ENCODE peak calls at places on chromosome 9, in eight cellular contexts. Y is endothelial cell; R is CD4-positive, alpha-beta T cell; F is ascending aorta; K is neural progenitor cell; X is epithelial cell of esophagus; S is uterus; J is HL-60. E is an unnamed sample.

GRCh38 chr9:81028504-81028903 is 660.8 kb downstream of the TLE1 start:
- DNase-seq in X (peak; percentile 93), F (no peak), R (no peak), J (no peak), S (no peak), K (no peak), Y (no peak), E (no peak)

GRCh38 chr9:5336683-5337082 is 3.0 kb downstream of the RLN1 start:
- DNase-seq in R (peak; percentile 21), F (no peak), J (no peak), S (no peak), Y (no peak), X (no peak), K (no peak), E (no peak)

GRCh38 chr9:2741441-2742158 is 24.3 kb downstream of the KCNV2 start:
- DNase-seq in Y (no peak), S (no peak), X (peak; percentile 44), F (no peak), R (no peak), K (no peak), J (no peak), E (no peak)

GRCh38 chr9:70120834-70121510 is 77.3 kb downstream of the MAMDC2 start:
- DNase-seq in X (peak; percentile 93), S (peak; percentile 56), J (no peak), K (peak; percentile 12), R (no peak), F (no peak), Y (no peak), E (no peak)

GRCh38 chr9:127537792-127538191 is 74.3 kb upstream of the STXBP1 start:
- DNase-seq in J (no peak), R (no peak), F (no peak), K (peak; percentile 62), X (peak; percentile 49), Y (no peak), S (no peak), E (no peak)

GRCh38 chr9:34492051-34492450 is 30.7 kb downstream of the ENHO start:
- DNase-seq in K (no peak), F (no peak), Y (no peak), R (no peak), S (no peak), J (no peak), X (no peak), E (no peak)

GRCh38 chr9:117377046-117377445 is 37.8 kb downstream of the ASTN2 start:
- DNase-seq in F (no peak), K (peak; percentile 29), X (no peak), S (no peak), R (no peak), Y (no peak), J (no peak), E (no peak)

GRCh38 chr9:92440751-92441046 is 16.4 kb upstream of the OMD start:
- DNase-seq in F (no peak), J (no peak), Y (no peak), R (no peak), K (no peak), X (no peak), S (no peak), E (no peak)

GRCh38 chr9:15834541-15834940 is 281.7 kb downstream of the CCDC171 start:
- DNase-seq in K (no peak), J (no peak), S (no peak), F (no peak), Y (no peak), R (no peak), X (peak; percentile 11), E (no peak)

GRCh38 chr9:94995294-94995693 is 268.8 kb downstream of the AOPEP start:
- DNase-seq in X (no peak), Y (no peak), F (no peak), R (no peak), S (no peak), J (no peak), K (no peak), E (no peak)

GRCh38 chr9:27131731-27132130 is 22.7 kb downstream of the TEK start:
- DNase-seq in X (no peak), R (no peak), S (no peak), J (no peak), K (no peak), F (no peak), Y (no peak), E (no peak)

GRCh38 chr9:3960661-3961144 is 339.2 kb downstream of the GLIS3 start:
- DNase-seq in S (no peak), R (no peak), K (peak; percentile 61), Y (no peak), X (peak; percentile 62), F (no peak), J (no peak), E (no peak)

GRCh38 chr9:122001491-122002201 is 91.5 kb downstream of the TTLL11 start:
- DNase-seq in F (no peak), K (no peak), S (no peak), J (no peak), X (no peak), R (no peak), Y (no peak), E (no peak)

GRCh38 chr9:82132024-82132423 is 143.5 kb downstream of the SPATA31D1 start:
- DNase-seq in K (no peak), Y (no peak), R (no peak), X (no peak), S (no peak), J (no peak), F (no peak), E (no peak)

GRCh38 chr9:137457406-137458193 is 1.5 kb downstream of the NSMF start:
- DNase-seq in F (no peak), X (no peak), S (peak; percentile 17), R (no peak), J (no peak), K (no peak), Y (no peak), E (no peak)

GRCh38 chr9:4771788-4772187 is 21.0 kb upstream of the RCL1 start:
- DNase-seq in S (no peak), Y (no peak), R (no peak), K (no peak), F (no peak), J (no peak), X (no peak), E (no peak)

DNA sequence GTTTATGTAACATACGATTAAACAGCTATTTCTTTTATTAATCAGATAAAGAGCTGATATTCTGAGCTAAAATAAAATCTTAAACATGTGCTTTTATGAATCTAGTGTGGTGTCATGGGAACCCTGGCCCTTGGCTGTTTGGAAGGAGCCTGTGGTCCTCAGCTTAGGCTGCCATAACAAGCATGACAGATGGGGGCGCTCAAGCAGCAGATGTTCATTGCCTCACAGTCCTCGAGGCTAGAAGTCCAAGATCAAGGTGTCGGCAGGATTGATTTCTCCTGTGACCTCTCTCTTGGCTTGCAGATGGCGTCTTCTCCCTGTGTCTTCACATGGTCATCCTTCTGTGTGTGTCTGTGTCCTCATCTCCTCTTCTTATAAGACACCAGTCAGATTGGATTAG is 448.2 kb downstream of the GADD45G start:
- DNase-seq in R (no peak), J (no peak), K (no peak), Y (no peak), F (no peak), X (no peak), S (no peak), E (no peak)
- TF ChIP-seq CTCF in R (no peak), J (peak; percentile 4), K (peak; percentile 47), Y (peak; percentile 21), F (no peak), X (no peak), S (no peak), E (no peak)

DNA sequence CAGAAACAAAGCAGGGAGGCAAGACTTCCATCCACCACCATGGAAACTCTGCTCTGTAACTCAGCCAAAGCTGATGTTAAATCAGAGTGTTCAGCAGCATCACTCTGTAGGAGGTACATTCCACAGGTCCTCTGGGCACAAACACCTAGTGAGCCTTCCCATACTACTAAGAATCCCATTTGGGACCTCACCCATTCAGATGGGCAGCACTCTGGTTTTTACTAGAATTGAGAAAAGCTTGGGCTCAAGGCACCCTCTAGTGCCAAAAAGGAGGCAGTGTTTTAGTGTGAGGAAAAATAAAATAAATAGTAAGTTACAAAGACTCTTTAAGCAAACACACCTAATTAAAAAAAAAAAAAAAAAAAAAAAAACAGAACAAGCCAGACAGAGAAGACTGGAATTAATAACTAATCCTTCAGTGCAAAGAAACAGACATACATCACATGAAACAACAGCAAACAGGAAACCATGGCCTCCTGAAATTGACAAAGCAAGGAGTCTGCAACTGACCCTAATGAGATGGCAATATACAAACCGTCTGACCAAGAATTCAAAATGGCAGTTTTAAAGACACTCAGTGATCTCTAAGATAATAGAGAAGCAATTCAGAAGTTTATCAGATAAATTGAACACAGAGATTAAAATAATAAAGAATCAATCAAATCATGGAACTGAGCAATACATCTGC is 159.5 kb downstream of the GNA14 start:
- DNase-seq in J (no peak), Y (no peak), S (no peak), F (no peak), K (peak; percentile 45), X (peak; percentile 25), R (no peak), E (no peak)
- TF ChIP-seq CTCF in J (no peak), Y (peak; percentile 54), S (peak; percentile 8), F (no peak), K (peak; percentile 62), X (peak; percentile 67), R (peak; percentile 31), E (no peak)

GRCh38 chr9:10855847-10856246 is 243.0 kb upstream of the PTPRD start:
- DNase-seq in Y (peak; percentile 17), K (peak; percentile 63), J (no peak), S (no peak), F (no peak), R (no peak), X (peak; percentile 15), E (no peak)
- TF ChIP-seq CTCF in Y (peak; percentile 81), K (peak; percentile 72), J (no peak), S (no peak), F (no peak), R (no peak), X (peak; percentile 30), E (no peak)

GRCh38 chr9:105354448-105354847 is 93.4 kb upstream of the FSD1L start:
- DNase-seq in R (no peak), F (no peak), S (no peak), J (no peak), K (no peak), Y (no peak), X (no peak), E (no peak)

GRCh38 chr9:105359899-105360298 is 87.9 kb upstream of the FSD1L start:
- DNase-seq in Y (no peak), K (no peak), F (no peak), S (no peak), X (no peak), J (no peak), R (no peak), E (no peak)

GRCh38 chr9:105357937-105358336 is 89.9 kb upstream of the FSD1L start:
- DNase-seq in X (no peak), Y (no peak), K (no peak), R (no peak), F (no peak), J (no peak), S (no peak), E (no peak)

GRCh38 chr9:105360344-105360743 is 87.5 kb upstream of the FSD1L start:
- DNase-seq in F (no peak), J (no peak), R (no peak), K (no peak), X (peak; percentile 10), Y (no peak), S (no peak), E (no peak)

DNA sequence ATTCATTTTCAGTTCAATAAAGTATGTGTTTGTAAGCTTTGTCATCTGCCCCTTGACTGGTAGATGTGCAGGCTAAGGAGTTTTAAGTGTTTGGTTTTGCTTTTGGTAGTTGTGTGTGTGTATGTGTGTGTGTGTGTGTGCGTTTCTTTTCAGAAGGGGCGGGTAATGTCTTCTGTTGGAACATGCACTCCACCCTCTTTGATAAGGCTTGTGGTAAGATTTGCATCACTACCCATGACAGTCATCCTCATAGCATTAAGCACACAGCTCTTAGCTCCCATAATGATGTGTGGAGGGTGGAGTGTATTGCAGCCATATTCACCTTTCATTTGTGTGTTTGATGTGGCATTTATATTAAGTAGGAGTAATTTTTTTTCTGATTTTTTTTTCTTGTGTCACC is 92.0 kb upstream of the FSD1L start:
- DNase-seq in K (no peak), F (no peak), X (peak; percentile 53), Y (no peak), J (no peak), S (no peak), R (no peak), E (no peak)
- TF ChIP-seq CTCF in K (no peak), F (no peak), X (peak; percentile 2), Y (no peak), J (no peak), S (no peak), R (no peak), E (no peak)

E was measured in omental fat pad.